ENCODE peak calls at places on chromosomes 5 and 9, in seven cellular contexts. One of them, this sample, is unnamed.
A peak's percentile ranks its signal among the peaks of the same experiment; 100 is the strongest.

GRCh38 chr5:175800656-175801081 is 70.7 kb upstream of the CPLX2 start:
- DNase-seq in mammary epithelial cell: peak; percentile 66
- DNase-seq in heart left ventricle: no peak
- DNase-seq in suprapubic skin: no peak
- DNase-seq in CD4-positive, CD25-positive, alpha-beta regulatory T cell: no peak
- DNase-seq in astrocyte: peak; percentile 49
- DNase-seq in lung: no peak
- DNase-seq in this sample: no peak

GRCh38 chr5:155906046-155906445 is 420.9 kb upstream of the SGCD start:
- DNase-seq in mammary epithelial cell: no peak
- DNase-seq in heart left ventricle: no peak
- DNase-seq in suprapubic skin: no peak
- DNase-seq in CD4-positive, CD25-positive, alpha-beta regulatory T cell: no peak
- DNase-seq in astrocyte: no peak
- DNase-seq in lung: no peak
- DNase-seq in this sample: no peak

GRCh38 chr5:151222054-151222768 is 1.7 kb downstream of the CCDC69 start:
- DNase-seq in mammary epithelial cell: no peak
- DNase-seq in heart left ventricle: no peak
- DNase-seq in suprapubic skin: peak; percentile 54
- DNase-seq in CD4-positive, CD25-positive, alpha-beta regulatory T cell: no peak
- DNase-seq in astrocyte: no peak
- DNase-seq in lung: no peak
- DNase-seq in this sample: no peak

GRCh38 chr9:84322830-84323229 is 17.7 kb downstream of the SLC28A3 start:
- DNase-seq in mammary epithelial cell: peak; percentile 63
- DNase-seq in heart left ventricle: no peak
- DNase-seq in suprapubic skin: no peak
- DNase-seq in CD4-positive, CD25-positive, alpha-beta regulatory T cell: no peak
- DNase-seq in astrocyte: peak; percentile 20
- DNase-seq in lung: no peak
- DNase-seq in this sample: peak; percentile 42

GRCh38 chr5:169663537-169663936 is 26.5 kb downstream of the DOCK2 start:
- DNase-seq in mammary epithelial cell: no peak
- DNase-seq in heart left ventricle: no peak
- DNase-seq in suprapubic skin: no peak
- DNase-seq in CD4-positive, CD25-positive, alpha-beta regulatory T cell: no peak
- DNase-seq in astrocyte: no peak
- DNase-seq in lung: no peak
- DNase-seq in this sample: no peak

GRCh38 chr5:5492087-5492933 is 69.8 kb downstream of the ICE1 start:
- DNase-seq in mammary epithelial cell: peak; percentile 37
- DNase-seq in heart left ventricle: no peak
- DNase-seq in suprapubic skin: no peak
- DNase-seq in CD4-positive, CD25-positive, alpha-beta regulatory T cell: peak; percentile 23
- DNase-seq in astrocyte: peak; percentile 35
- DNase-seq in lung: no peak
- DNase-seq in this sample: no peak

GRCh38 chr9:105437704-105438103 is 10.1 kb upstream of the FSD1L start:
- DNase-seq in mammary epithelial cell: no peak
- DNase-seq in heart left ventricle: no peak
- DNase-seq in suprapubic skin: no peak
- DNase-seq in CD4-positive, CD25-positive, alpha-beta regulatory T cell: no peak
- DNase-seq in astrocyte: no peak
- DNase-seq in lung: no peak
- DNase-seq in this sample: no peak

GRCh38 chr9:4804531-4805016 is 11.8 kb downstream of the RCL1 start:
- DNase-seq in mammary epithelial cell: no peak
- DNase-seq in heart left ventricle: no peak
- DNase-seq in suprapubic skin: no peak
- DNase-seq in CD4-positive, CD25-positive, alpha-beta regulatory T cell: no peak
- DNase-seq in astrocyte: no peak
- DNase-seq in lung: no peak
- DNase-seq in this sample: no peak

GRCh38 chr5:124888050-124888506 is 141.6 kb upstream of the ZNF608 start:
- DNase-seq in mammary epithelial cell: no peak
- DNase-seq in heart left ventricle: no peak
- DNase-seq in suprapubic skin: no peak
- DNase-seq in CD4-positive, CD25-positive, alpha-beta regulatory T cell: no peak
- DNase-seq in astrocyte: no peak
- DNase-seq in lung: no peak
- DNase-seq in this sample: no peak

GRCh38 chr9:4923580-4924544 is 61.2 kb upstream of the JAK2 start:
- DNase-seq in mammary epithelial cell: peak; percentile 28
- DNase-seq in heart left ventricle: no peak
- DNase-seq in suprapubic skin: no peak
- DNase-seq in CD4-positive, CD25-positive, alpha-beta regulatory T cell: no peak
- DNase-seq in astrocyte: no peak
- DNase-seq in lung: no peak
- DNase-seq in this sample: no peak

GRCh38 chr9:65459756-65460320 is 174.8 kb upstream of the FOXD4L5 start:
- DNase-seq in mammary epithelial cell: no peak
- DNase-seq in heart left ventricle: no peak
- DNase-seq in suprapubic skin: no peak
- DNase-seq in CD4-positive, CD25-positive, alpha-beta regulatory T cell: no peak
- DNase-seq in astrocyte: no peak
- DNase-seq in lung: no peak
- DNase-seq in this sample: no peak

GRCh38 chr5:95631991-95632675 is 12.2 kb downstream of the GPR150 start:
- DNase-seq in mammary epithelial cell: peak; percentile 54
- DNase-seq in heart left ventricle: no peak
- DNase-seq in suprapubic skin: no peak
- DNase-seq in CD4-positive, CD25-positive, alpha-beta regulatory T cell: peak; percentile 34
- DNase-seq in astrocyte: peak; percentile 26
- DNase-seq in lung: peak; percentile 38
- DNase-seq in this sample: no peak

GRCh38 chr9:87950296-87950695 is 24.0 kb downstream of the CDK20 start:
- DNase-seq in mammary epithelial cell: peak; percentile 14
- DNase-seq in heart left ventricle: no peak
- DNase-seq in suprapubic skin: no peak
- DNase-seq in CD4-positive, CD25-positive, alpha-beta regulatory T cell: no peak
- DNase-seq in astrocyte: no peak
- DNase-seq in lung: no peak
- DNase-seq in this sample: no peak

GRCh38 chr5:124373843-124374242 is 372.6 kb downstream of the ZNF608 start:
- DNase-seq in mammary epithelial cell: no peak
- DNase-seq in heart left ventricle: no peak
- DNase-seq in suprapubic skin: no peak
- DNase-seq in CD4-positive, CD25-positive, alpha-beta regulatory T cell: no peak
- DNase-seq in astrocyte: no peak
- DNase-seq in lung: no peak
- DNase-seq in this sample: no peak

GRCh38 chr9:75086443-75087278 is 1.3 kb downstream of the NMRK1 start:
- DNase-seq in mammary epithelial cell: no peak
- DNase-seq in heart left ventricle: no peak
- DNase-seq in suprapubic skin: no peak
- DNase-seq in CD4-positive, CD25-positive, alpha-beta regulatory T cell: no peak
- DNase-seq in astrocyte: no peak
- DNase-seq in lung: peak; percentile 37
- DNase-seq in this sample: no peak

GRCh38 chr5:179187681-179188575 is 127.8 kb downstream of the ZNF354C start:
- DNase-seq in mammary epithelial cell: no peak
- DNase-seq in heart left ventricle: no peak
- DNase-seq in suprapubic skin: no peak
- DNase-seq in CD4-positive, CD25-positive, alpha-beta regulatory T cell: no peak
- DNase-seq in astrocyte: no peak
- DNase-seq in lung: no peak
- DNase-seq in this sample: no peak

GRCh38 chr5:431001-431710 is 11.8 kb upstream of the EXOC3 start:
- DNase-seq in mammary epithelial cell: no peak
- DNase-seq in heart left ventricle: no peak
- DNase-seq in suprapubic skin: no peak
- DNase-seq in CD4-positive, CD25-positive, alpha-beta regulatory T cell: no peak
- DNase-seq in astrocyte: no peak
- DNase-seq in lung: no peak
- DNase-seq in this sample: no peak

GRCh38 chr5:68884893-68885292 is 208.9 kb upstream of the SLC30A5 start:
- DNase-seq in mammary epithelial cell: peak; percentile 11
- DNase-seq in heart left ventricle: no peak
- DNase-seq in suprapubic skin: no peak
- DNase-seq in CD4-positive, CD25-positive, alpha-beta regulatory T cell: no peak
- DNase-seq in astrocyte: no peak
- DNase-seq in lung: no peak
- DNase-seq in this sample: no peak

GRCh38 chr5:132013006-132013689 is 1.7 kb upstream of the ACSL6 start:
- DNase-seq in mammary epithelial cell: no peak
- DNase-seq in heart left ventricle: peak; percentile 66
- DNase-seq in suprapubic skin: no peak
- DNase-seq in CD4-positive, CD25-positive, alpha-beta regulatory T cell: no peak
- DNase-seq in astrocyte: no peak
- DNase-seq in lung: no peak
- DNase-seq in this sample: no peak

GRCh38 chr5:37417347-37417746 is 38.2 kb downstream of the WDR70 start:
- DNase-seq in mammary epithelial cell: no peak
- DNase-seq in heart left ventricle: no peak
- DNase-seq in suprapubic skin: no peak
- DNase-seq in CD4-positive, CD25-positive, alpha-beta regulatory T cell: no peak
- DNase-seq in astrocyte: no peak
- DNase-seq in lung: no peak
- DNase-seq in this sample: no peak

GRCh38 chr5:168651654-168652053 is 72.5 kb upstream of the PANK3 start:
- DNase-seq in mammary epithelial cell: peak; percentile 82
- DNase-seq in heart left ventricle: no peak
- DNase-seq in suprapubic skin: no peak
- DNase-seq in CD4-positive, CD25-positive, alpha-beta regulatory T cell: no peak
- DNase-seq in astrocyte: peak; percentile 83
- DNase-seq in lung: no peak
- DNase-seq in this sample: no peak

GRCh38 chr5:68432682-68433081 is 217.1 kb downstream of the PIK3R1 start:
- DNase-seq in mammary epithelial cell: no peak
- DNase-seq in heart left ventricle: no peak
- DNase-seq in suprapubic skin: no peak
- DNase-seq in CD4-positive, CD25-positive, alpha-beta regulatory T cell: no peak
- DNase-seq in astrocyte: no peak
- DNase-seq in lung: no peak
- DNase-seq in this sample: no peak

DNA sequence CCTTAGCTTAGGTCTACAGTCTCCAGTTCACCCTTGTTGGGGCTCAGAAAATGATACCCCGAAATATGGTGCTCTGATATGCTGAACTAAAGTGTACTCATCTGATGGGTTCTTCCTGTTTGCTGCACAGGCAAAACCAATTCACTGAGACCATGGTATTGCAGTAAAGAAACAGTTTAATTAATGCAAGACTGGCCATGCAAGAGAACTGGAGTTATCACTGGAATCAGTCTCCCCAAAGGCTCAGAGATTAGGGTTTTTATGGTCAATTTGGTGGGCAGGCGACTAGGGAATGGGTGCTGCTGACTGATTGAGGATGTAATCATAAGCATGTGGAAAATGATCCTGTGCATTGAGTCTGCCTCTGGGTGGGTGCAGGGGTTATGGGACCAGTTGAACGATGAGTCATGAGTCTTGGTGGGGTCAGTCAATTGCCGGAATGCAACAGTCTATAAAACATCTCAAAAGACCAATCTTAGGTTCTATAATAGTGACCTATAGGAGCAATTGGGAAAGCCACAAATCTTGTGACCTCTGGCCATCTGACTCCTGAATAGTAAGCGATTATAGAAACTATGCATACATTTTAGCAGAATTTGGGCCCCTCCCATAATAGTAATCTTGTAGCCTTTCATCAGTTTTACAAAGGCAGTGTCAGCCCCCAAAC is 113.0 kb upstream of the ANKRD55 start:
- DNase-seq in mammary epithelial cell: no peak
- DNase-seq in heart left ventricle: no peak
- DNase-seq in suprapubic skin: no peak
- DNase-seq in CD4-positive, CD25-positive, alpha-beta regulatory T cell: no peak
- DNase-seq in astrocyte: no peak
- DNase-seq in lung: no peak
- DNase-seq in this sample: no peak
- H3K9me3 ChIP-seq in mammary epithelial cell: no peaks in the 10 kb centered on the region
- H3K9me3 ChIP-seq in heart left ventricle: no peaks in the 10 kb centered on the region
- H3K9me3 ChIP-seq in suprapubic skin: no peaks in the 10 kb centered on the region
- H3K9me3 ChIP-seq in CD4-positive, CD25-positive, alpha-beta regulatory T cell: no peaks in the 10 kb centered on the region
- H3K9me3 ChIP-seq in astrocyte: no peaks in the 10 kb centered on the region
- H3K9me3 ChIP-seq in lung: peaks cover 2% of the 10 kb centered on the region
- H3K9me3 ChIP-seq in this sample: no peaks in the 10 kb centered on the region

GRCh38 chr5:52177193-52177592 is 610.5 kb upstream of the ITGA1 start:
- DNase-seq in mammary epithelial cell: no peak
- DNase-seq in heart left ventricle: no peak
- DNase-seq in suprapubic skin: no peak
- DNase-seq in CD4-positive, CD25-positive, alpha-beta regulatory T cell: no peak
- DNase-seq in astrocyte: no peak
- DNase-seq in lung: no peak
- DNase-seq in this sample: no peak

GRCh38 chr5:52173133-52173532 is 614.6 kb upstream of the ITGA1 start:
- DNase-seq in mammary epithelial cell: no peak
- DNase-seq in heart left ventricle: no peak
- DNase-seq in suprapubic skin: no peak
- DNase-seq in CD4-positive, CD25-positive, alpha-beta regulatory T cell: no peak
- DNase-seq in astrocyte: no peak
- DNase-seq in lung: no peak
- DNase-seq in this sample: no peak
- H3K27ac ChIP-seq in mammary epithelial cell: no peak overlapping the region
- H3K27ac ChIP-seq in heart left ventricle: no peak overlapping the region
- H3K27ac ChIP-seq in suprapubic skin: no peak overlapping the region
- H3K27ac ChIP-seq in CD4-positive, CD25-positive, alpha-beta regulatory T cell: no peak overlapping the region
- H3K27ac ChIP-seq in astrocyte: no peak overlapping the region
- H3K27ac ChIP-seq in lung: no peak overlapping the region
- H3K27ac ChIP-seq in this sample: no peak overlapping the region

DNA sequence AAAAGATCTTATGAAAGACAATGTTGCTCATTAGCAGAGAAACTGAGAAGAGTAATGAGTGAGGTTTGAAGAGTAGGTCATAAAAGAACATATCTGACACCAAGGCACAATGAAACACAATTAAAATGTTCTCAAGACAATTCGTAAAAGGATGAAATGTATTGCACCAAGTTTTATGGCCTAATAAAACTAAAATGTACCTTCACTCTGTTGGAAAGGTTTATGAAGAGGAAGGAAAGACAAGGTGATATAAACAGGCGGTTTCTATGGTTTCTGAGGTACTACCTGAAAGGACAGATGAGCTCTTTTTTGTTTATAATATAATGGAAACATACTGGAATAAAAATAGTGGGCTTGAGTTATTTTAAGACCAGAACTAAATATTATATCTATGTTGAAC is 821.3 kb downstream of the TAF11L14 start:
- DNase-seq in mammary epithelial cell: no peak
- DNase-seq in heart left ventricle: no peak
- DNase-seq in suprapubic skin: no peak
- DNase-seq in CD4-positive, CD25-positive, alpha-beta regulatory T cell: no peak
- DNase-seq in astrocyte: no peak
- DNase-seq in lung: no peak
- DNase-seq in this sample: no peak
- H3K9me3 ChIP-seq in mammary epithelial cell: no peaks in the 10 kb centered on the region
- H3K9me3 ChIP-seq in heart left ventricle: no peaks in the 10 kb centered on the region
- H3K9me3 ChIP-seq in suprapubic skin: no peaks in the 10 kb centered on the region
- H3K9me3 ChIP-seq in CD4-positive, CD25-positive, alpha-beta regulatory T cell: no peaks in the 10 kb centered on the region
- H3K9me3 ChIP-seq in astrocyte: no peaks in the 10 kb centered on the region
- H3K9me3 ChIP-seq in lung: no peaks in the 10 kb centered on the region
- H3K9me3 ChIP-seq in this sample: peaks cover 3% of the 10 kb centered on the region

DNA sequence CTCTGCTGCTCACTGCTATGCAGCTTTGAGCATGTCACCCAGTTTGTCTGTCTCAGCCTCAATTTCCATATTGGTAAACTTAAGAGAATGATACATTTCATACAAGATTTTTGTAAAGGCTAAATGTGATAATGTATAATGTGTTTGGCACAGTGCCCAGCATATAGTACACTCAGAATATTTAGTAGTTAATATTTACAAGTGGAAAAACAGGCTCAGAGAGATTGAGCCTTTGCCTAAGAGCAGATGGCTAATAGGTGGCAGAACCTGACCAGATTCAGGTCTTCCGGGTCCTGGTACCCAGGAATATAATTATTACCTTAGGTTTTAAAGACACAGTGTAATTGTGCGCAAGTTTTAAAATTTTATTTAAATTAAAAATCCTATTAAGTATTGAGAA is 46.8 kb upstream of the KIAA1958 start:
- DNase-seq in mammary epithelial cell: no peak
- DNase-seq in heart left ventricle: no peak
- DNase-seq in suprapubic skin: no peak
- DNase-seq in CD4-positive, CD25-positive, alpha-beta regulatory T cell: no peak
- DNase-seq in astrocyte: no peak
- DNase-seq in lung: no peak
- DNase-seq in this sample: no peak
- H3K27ac ChIP-seq in mammary epithelial cell: no peak overlapping the region
- H3K27ac ChIP-seq in heart left ventricle: no peak overlapping the region
- H3K27ac ChIP-seq in suprapubic skin: no peak overlapping the region
- H3K27ac ChIP-seq in CD4-positive, CD25-positive, alpha-beta regulatory T cell: no peak overlapping the region
- H3K27ac ChIP-seq in astrocyte: no peak overlapping the region
- H3K27ac ChIP-seq in lung: no peak overlapping the region
- H3K27ac ChIP-seq in this sample: no peak overlapping the region